ENCODE peak calls at places on chromosomes 1 and 21, in four cellular contexts. D, C, E and I are unnamed samples.

GRCh38 chr1:94698341-94698740 is 121.8 kb upstream of the SLC44A3 start:
- DNase-seq in D (no peak), E (peak), C (peak), I (no peak)

GRCh38 chr1:170665625-170666024 is 1.7 kb downstream of the PRRX1 start:
- DNase-seq in D (no peak), E (no peak), C (peak), I (no peak)

GRCh38 chr1:87805661-87806376 is 477.1 kb downstream of the LMO4 start:
- DNase-seq in C (no peak), E (no peak), D (no peak), I (no peak)

GRCh38 chr1:9125325-9125724 is 3.6 kb downstream of the GPR157 start:
- DNase-seq in E (no peak), D (peak), C (no peak), I (no peak)

GRCh38 chr1:153790282-153790995 is 15.2 kb downstream of the SLC27A3 start:
- DNase-seq in E (no peak), D (peak), C (no peak), I (peak)

GRCh38 chr21:20661745-20662470 is 336.3 kb upstream of the NCAM2 start:
- DNase-seq in C (peak), D (no peak), E (peak), I (no peak)

GRCh38 chr1:6126028-6126427 is 54.1 kb downstream of the CHD5 start:
- DNase-seq in C (no peak), E (no peak), D (peak), I (no peak)

GRCh38 chr1:9321480-9321849 is 28.8 kb downstream of the SPSB1 start:
- DNase-seq in D (no peak), E (no peak), C (peak), I (no peak)

GRCh38 chr1:234260578-234260977 is 112.7 kb upstream of the COA6 start:
- DNase-seq in E (no peak), C (no peak), D (no peak), I (no peak)

GRCh38 chr1:212578043-212578442 is 30.5 kb upstream of the ATF3 start:
- DNase-seq in C (no peak), E (no peak), D (no peak), I (no peak)

GRCh38 chr1:230426246-230427101 is at the start of gene PGBD5:
- DNase-seq in C (peak), E (peak), D (peak), I (peak)

GRCh38 chr21:45050786-45051489 is 23.4 kb upstream of the ADARB1 start:
- DNase-seq in C (no peak), E (no peak), D (no peak), I (no peak)

GRCh38 chr1:6330410-6330827 is 63.1 kb downstream of the ACOT7 start:
- DNase-seq in E (no peak), C (no peak), D (no peak), I (no peak)

GRCh38 chr1:65791860-65792670 is 630 bp upstream of the PDE4B start:
- DNase-seq in E (peak), D (peak), C (peak), I (no peak)

GRCh38 chr21:19523731-19524130 is 1120.1 kb upstream of the TMPRSS15 start:
- DNase-seq in E (no peak), C (no peak), D (no peak), I (no peak)

GRCh38 chr1:10295471-10296085 is 85.2 kb downstream of the KIF1B start:
- DNase-seq in E (no peak), C (no peak), D (no peak), I (no peak)

GRCh38 chr1:3590145-3590768 is 21.1 kb downstream of the MEGF6 start:
- DNase-seq in C (no peak), D (no peak), E (no peak), I (no peak)

GRCh38 chr1:179447489-179447888 is 81.7 kb downstream of the AXDND1 start:
- DNase-seq in E (peak), D (no peak), C (peak), I (peak)

GRCh38 chr1:146012703-146013565 is 8.6 kb downstream of the HJV start:
- DNase-seq in C (peak), E (peak), D (no peak), I (peak)

GRCh38 chr1:157357111-157357510 is 195.2 kb downstream of the FCRL5 start:
- DNase-seq in D (no peak), C (no peak), E (no peak), I (no peak)

GRCh38 chr1:24107462-24108225 is 4.3 kb downstream of the MYOM3 start:
- DNase-seq in E (no peak), D (no peak), C (no peak), I (peak)

GRCh38 chr1:62314951-62315350 is 4.3 kb downstream of the KANK4 start:
- DNase-seq in E (no peak), D (no peak), C (no peak), I (no peak)

GRCh38 chr1:5740450-5740849 is 251.8 kb downstream of the NPHP4 start:
- DNase-seq in C (no peak), E (no peak), D (no peak), I (no peak)

GRCh38 chr1:44501022-44501910 is 96.2 kb downstream of the RNF220 start:
- DNase-seq in D (no peak), E (peak), C (peak), I (no peak)

GRCh38 chr1:70204139-70204538 is 1.2 kb downstream of the LRRC40 start:
- DNase-seq in E (no peak), D (no peak), C (no peak), I (no peak)

GRCh38 chr1:242523968-242524570 is 428 bp downstream of the PLD5 start:
- DNase-seq in D (peak), E (peak), C (peak), I (no peak)

GRCh38 chr1:181296180-181296579 is 187.1 kb upstream of the CACNA1E start:
- DNase-seq in E (no peak), C (no peak), D (no peak), I (no peak)

GRCh38 chr1:21439721-21440629 is at the start of gene NBPF3:
- DNase-seq in E (peak), C (peak), D (peak), I (peak)
- H3K9ac ChIP-seq in E (peak), C (peak), D (peak), I (peak)

GRCh38 chr1:78831731-78832360 is 174.7 kb downstream of the ADGRL4 start:
- DNase-seq in D (no peak), C (peak), E (no peak), I (no peak)
- H3K4me3 ChIP-seq in D (no peak), C (no peak), E (no peak), I (no peak)

GRCh38 chr1:114901739-114902255 is 47.1 kb downstream of the SYCP1 start:
- DNase-seq in C (no peak), E (peak), D (no peak), I (no peak)
- H3K9ac ChIP-seq in C (no peak), E (no peak), D (no peak), I (no peak)

GRCh38 chr1:206500046-206500445 is 7.3 kb upstream of the RASSF5 start:
- DNase-seq in C (no peak), D (no peak), E (no peak), I (no peak)

GRCh38 chr1:206496131-206496793 is 11.1 kb upstream of the RASSF5 start:
- DNase-seq in D (no peak), E (no peak), C (no peak), I (no peak)

GRCh38 chr1:206497774-206498173 is 9.6 kb upstream of the RASSF5 start:
- DNase-seq in E (no peak), C (no peak), D (no peak), I (no peak)

GRCh38 chr1:206497363-206497762 is 10.0 kb upstream of the RASSF5 start:
- DNase-seq in C (no peak), D (no peak), E (no peak), I (no peak)

GRCh38 chr1:206498685-206499084 is 8.6 kb upstream of the RASSF5 start:
- DNase-seq in C (peak), E (peak), D (no peak), I (no peak)
- H3K4me3 ChIP-seq in C (no peak), E (no peak), D (no peak), I (no peak)